ENCODE peak calls at places on chromosomes 16 and 17, in eight cellular contexts. B, Q, E, I, W, F, O and G are unnamed samples.

GRCh38 chr17:65194670-65195334 is 57.6 kb downstream of the RGS9 start:
- DNase-seq in B (no peak), Q (no peak), E (no peak), I (no peak), W (no peak), F (no peak), O (no peak), G (no peak)

GRCh38 chr16:27690604-27691003 is 140.7 kb downstream of the KATNIP start:
- DNase-seq in B (no peak), Q (no peak), E (peak), I (no peak), W (peak), F (peak), O (no peak), G (no peak)

GRCh38 chr17:46027326-46028325 is 28.6 kb downstream of the STH start:
- DNase-seq in B (no peak), Q (no peak), E (no peak), I (no peak), W (no peak), F (no peak), O (no peak), G (no peak)

GRCh38 chr17:77205396-77206124 is 64.8 kb downstream of the SEC14L1 start:
- DNase-seq in B (no peak), Q (no peak), E (no peak), I (no peak), W (no peak), F (no peak), O (no peak), G (no peak)

GRCh38 chr17:82079001-82079677 is 13.5 kb upstream of the DUS1L start:
- DNase-seq in B (no peak), Q (no peak), E (no peak), I (no peak), W (no peak), F (no peak), O (no peak), G (no peak)

GRCh38 chr16:68384293-68385255 is 63.7 kb downstream of the SMPD3 start:
- DNase-seq in B (no peak), Q (no peak), E (no peak), I (no peak), W (peak), F (no peak), O (no peak), G (no peak)

GRCh38 chr17:75813081-75814020 is 28.7 kb downstream of the UNK start:
- DNase-seq in B (no peak), Q (no peak), E (no peak), I (no peak), W (no peak), F (no peak), O (no peak), G (no peak)

GRCh38 chr16:31764103-31764502 is 109.5 kb upstream of the ZNF267 start:
- DNase-seq in B (no peak), Q (no peak), E (no peak), I (no peak), W (no peak), F (no peak), O (no peak), G (no peak)

GRCh38 chr16:49567940-49568339 is 194.3 kb downstream of the C16orf78 start:
- DNase-seq in B (no peak), Q (no peak), E (no peak), I (no peak), W (no peak), F (no peak), O (no peak), G (no peak)

GRCh38 chr16:66750279-66751134 is 902 bp downstream of the DYNC1LI2 start:
- DNase-seq in B (no peak), Q (no peak), E (no peak), I (no peak), W (peak), F (peak), O (no peak), G (no peak)

GRCh38 chr16:57969451-57970123 is 1.3 kb downstream of the CNGB1 start:
- DNase-seq in B (no peak), Q (no peak), E (no peak), I (no peak), W (no peak), F (no peak), O (no peak), G (no peak)

GRCh38 chr17:46771601-46772012 is 46.9 kb downstream of the WNT3 start:
- DNase-seq in B (no peak), Q (no peak), E (no peak), I (no peak), W (peak), F (no peak), O (no peak), G (no peak)

GRCh38 chr17:41615454-41615853 is 2.9 kb upstream of the KRT16 start:
- DNase-seq in B (no peak), Q (no peak), E (no peak), I (no peak), W (no peak), F (no peak), O (no peak), G (no peak)

GRCh38 chr17:54177606-54178308 is 355.0 kb downstream of the KIF2B start:
- DNase-seq in B (no peak), Q (no peak), E (no peak), I (no peak), W (no peak), F (no peak), O (no peak), G (no peak)

GRCh38 chr17:54172096-54172495 is 349.4 kb downstream of the KIF2B start:
- DNase-seq in B (no peak), Q (no peak), E (no peak), I (no peak), W (no peak), F (no peak), O (no peak), G (no peak)

DNA sequence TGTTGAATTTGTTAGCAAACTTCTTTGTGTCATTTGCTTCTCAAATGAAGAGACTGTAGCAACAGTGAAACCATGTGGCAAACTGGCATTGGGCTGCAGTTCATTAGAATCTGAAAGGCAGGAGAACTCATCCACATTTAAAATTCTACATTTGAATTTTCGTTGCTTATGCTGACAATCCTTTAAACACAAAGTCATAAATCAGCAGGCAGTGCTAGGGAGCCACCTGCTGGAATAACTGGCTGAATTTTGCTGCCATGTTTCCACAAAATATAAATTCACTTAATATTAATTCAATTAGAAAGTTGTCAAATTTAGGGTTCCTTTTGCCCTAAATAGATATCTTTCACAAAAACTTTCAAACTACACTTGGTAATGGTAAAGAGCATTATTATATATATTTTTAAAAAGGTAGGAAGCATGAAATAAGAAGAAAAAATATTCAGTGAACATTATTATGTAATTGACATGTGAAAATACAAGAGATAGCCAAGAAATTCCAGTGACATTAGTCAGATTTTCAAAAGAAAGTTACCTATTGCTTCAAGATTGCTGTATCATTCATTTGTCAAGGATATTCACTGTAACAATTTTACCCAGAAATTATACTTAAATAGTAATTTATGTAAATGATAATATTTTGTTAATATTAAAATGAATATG is 350.1 kb downstream of the KIF2B start:
- DNase-seq in B (no peak), Q (no peak), E (no peak), I (no peak), W (no peak), F (peak), O (no peak), G (no peak)
- TF ChIP-seq CTCF in B (peak), Q (peak), E (peak), I (no peak), W (peak), F (peak), O (peak), G (no peak)

DNA sequence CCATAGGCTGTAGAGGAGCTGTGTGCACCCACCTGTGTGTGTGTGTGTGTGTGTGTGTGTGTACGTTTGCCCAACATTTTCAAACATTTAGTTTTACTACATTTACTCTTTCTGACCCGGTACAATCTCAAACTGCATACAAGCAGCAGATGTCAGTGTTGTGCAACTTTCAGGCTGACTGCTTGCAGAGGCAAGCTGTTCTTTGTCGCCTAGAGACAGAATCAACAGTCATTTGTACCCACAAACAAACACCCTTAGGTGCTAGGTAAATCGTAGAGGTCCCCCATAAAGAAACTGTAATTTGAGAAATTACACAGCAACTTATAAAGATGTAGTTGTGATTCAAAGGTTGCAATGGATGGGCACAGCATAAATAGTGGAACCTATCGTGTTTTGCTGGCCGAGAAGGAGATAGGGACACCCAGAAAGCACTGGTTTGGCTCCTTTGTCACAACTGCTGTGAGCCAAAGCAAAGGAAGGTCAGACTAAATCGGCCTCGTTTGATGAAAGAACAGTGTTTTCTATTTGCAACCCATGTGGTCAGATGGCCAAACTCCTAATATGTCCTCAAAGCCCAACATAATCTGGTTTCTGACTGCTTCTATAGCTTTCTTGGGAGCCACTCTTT is 478.4 kb downstream of the TOX3 start:
- DNase-seq in B (no peak), Q (no peak), E (peak), I (no peak), W (no peak), F (peak), O (no peak), G (no peak)
- TF ChIP-seq CTCF in B (no peak), Q (peak), E (peak), I (no peak), W (no peak), F (no peak), O (no peak), G (no peak)

GRCh38 chr16:10579965-10580918 is at the start of gene EMP2:
- DNase-seq in B (peak), Q (no peak), E (peak), I (peak), W (peak), F (peak), O (peak), G (no peak)
- TF ChIP-seq CTCF in B (peak), Q (peak), E (peak), I (peak), W (peak), F (peak), O (peak), G (no peak)

GRCh38 chr16:64951681-64952080 is 170.2 kb downstream of the CDH11 start:
- DNase-seq in B (no peak), Q (no peak), E (peak), I (no peak), W (no peak), F (no peak), O (no peak), G (no peak)

GRCh38 chr16:64951193-64951592 is 170.7 kb downstream of the CDH11 start:
- DNase-seq in B (no peak), Q (no peak), E (no peak), I (no peak), W (no peak), F (no peak), O (no peak), G (no peak)

GRCh38 chr16:64952177-64952576 is 169.7 kb downstream of the CDH11 start:
- DNase-seq in B (no peak), Q (peak), E (peak), I (no peak), W (no peak), F (peak), O (no peak), G (no peak)

GRCh38 chr16:64950731-64951130 is 171.1 kb downstream of the CDH11 start:
- DNase-seq in B (no peak), Q (no peak), E (no peak), I (no peak), W (no peak), F (no peak), O (no peak), G (no peak)

GRCh38 chr16:64950262-64950661 is 171.6 kb downstream of the CDH11 start:
- DNase-seq in B (no peak), Q (no peak), E (no peak), I (no peak), W (no peak), F (no peak), O (no peak), G (no peak)
- TF ChIP-seq CTCF in B (no peak), Q (peak), E (peak), I (no peak), W (no peak), F (peak), O (no peak), G (no peak)

DNA sequence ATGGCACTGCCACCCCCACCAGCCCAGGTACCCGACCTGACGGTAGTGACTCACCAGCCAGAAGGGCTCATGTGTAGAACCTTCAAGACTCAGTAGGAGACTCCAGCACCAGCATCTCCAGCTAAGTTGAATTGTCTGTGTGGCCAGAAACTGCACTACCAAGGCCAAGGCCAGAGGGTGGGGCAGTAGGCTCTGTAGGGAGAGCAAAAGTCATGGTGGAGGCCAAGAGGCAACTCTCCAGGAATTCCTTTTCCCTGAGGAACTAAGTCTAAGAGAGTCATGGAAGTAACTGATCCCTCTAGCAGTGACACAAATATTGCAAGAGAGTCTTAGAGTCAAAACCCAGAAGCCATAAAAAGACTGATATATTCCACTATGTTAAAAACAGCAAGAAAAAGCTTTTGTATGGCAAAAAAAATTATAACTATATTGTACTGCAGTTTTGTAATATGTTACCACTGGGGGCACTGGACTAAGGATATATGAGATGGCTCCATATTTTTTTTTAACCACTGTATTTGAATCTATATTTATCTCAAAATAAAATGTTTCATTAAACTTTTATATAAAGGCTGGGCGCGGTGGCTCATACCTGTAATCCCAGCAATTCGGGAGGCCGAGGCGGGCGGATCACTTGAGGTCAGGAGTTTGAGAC is 30.2 kb upstream of the GUCY2D start:
- DNase-seq in B (no peak), Q (no peak), E (no peak), I (no peak), W (no peak), F (no peak), O (no peak), G (no peak)
- TF ChIP-seq CTCF in B (no peak), Q (no peak), E (peak), I (no peak), W (no peak), F (peak), O (no peak), G (no peak)